ENCODE peak calls at places on chromosomes 7 and 10, in six cellular contexts. R is adrenal gland, A is lower lobe of right lung, B is cardiac fibroblast, S is brain microvascular endothelial cell, G is neural progenitor cell. P is an unnamed sample.
A peak's percentile ranks its signal among the peaks of the same experiment; 100 is the strongest.

GRCh38 chr10:46096426-46096825 is 50.4 kb upstream of the MSMB start:
- DNase-seq in S (peak; percentile 44), R (no peak), G (no peak), A (no peak), B (peak; percentile 28), P (no peak)

GRCh38 chr7:30238721-30239441 is 45.5 kb upstream of the ZNRF2 start:
- DNase-seq in G (no peak), S (no peak), B (peak; percentile 55), R (peak; percentile 79), A (peak; percentile 73), P (peak; percentile 45)

GRCh38 chr7:30321992-30322637 is 37.7 kb downstream of the ZNRF2 start:
- DNase-seq in G (no peak), S (no peak), B (peak; percentile 53), A (no peak), R (no peak), P (no peak)

GRCh38 chr10:11265486-11265885 is 247.8 kb downstream of the CELF2 start:
- DNase-seq in S (no peak), A (no peak), B (no peak), R (no peak), G (no peak), P (no peak)

GRCh38 chr7:101870361-101871062 is 53.1 kb downstream of the CUX1 start:
- DNase-seq in B (no peak), G (peak; percentile 39), R (no peak), A (no peak), S (no peak), P (no peak)

GRCh38 chr7:30869794-30870491 is 41.7 kb upstream of the AQP1 start:
- DNase-seq in B (no peak), A (no peak), R (no peak), S (no peak), G (no peak), P (no peak)

GRCh38 chr10:125294109-125294508 is 133.7 kb upstream of the CTBP2 start:
- DNase-seq in B (no peak), A (no peak), G (no peak), S (no peak), R (no peak), P (no peak)

GRCh38 chr7:727104-727805 is at the start of gene PRKAR1B:
- DNase-seq in A (peak; percentile 50), R (no peak), G (peak; percentile 68), S (no peak), B (no peak), P (no peak)

GRCh38 chr10:15744217-15744865 is 24.6 kb upstream of the ITGA8 start:
- DNase-seq in A (no peak), S (peak; percentile 66), B (peak; percentile 75), G (peak; percentile 85), R (peak; percentile 64), P (no peak)

DNA sequence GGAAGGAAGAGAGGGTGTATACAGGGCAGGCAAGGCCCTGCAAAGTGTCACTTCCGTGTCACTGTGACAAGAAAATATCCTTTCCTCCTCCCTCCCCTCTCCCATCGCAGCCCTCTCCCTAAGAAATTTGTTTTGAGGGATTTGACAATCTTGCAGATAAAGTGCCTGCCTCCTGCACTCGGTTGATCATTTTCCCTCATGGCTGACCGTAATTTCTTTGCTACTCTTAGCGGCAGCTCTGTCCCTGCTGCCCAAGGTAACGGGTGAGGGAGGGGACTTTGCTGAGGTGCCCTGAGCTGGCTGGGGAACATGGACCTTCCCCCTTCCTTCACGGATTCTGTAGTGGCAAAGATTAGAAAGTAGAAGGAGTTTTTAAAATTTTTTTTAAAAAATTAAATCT is 179.1 kb downstream of the TCF7L2 start:
- DNase-seq in B (no peak), A (no peak), R (no peak), G (peak; percentile 38), S (no peak), P (no peak)
- H3K4me3 ChIP-seq in B (peak overlapping the region; percentile 4), A (no peak overlapping the region), R (no peak overlapping the region), G (peak overlapping the region; percentile 48), S (no peak overlapping the region), P (no peak overlapping the region)

DNA sequence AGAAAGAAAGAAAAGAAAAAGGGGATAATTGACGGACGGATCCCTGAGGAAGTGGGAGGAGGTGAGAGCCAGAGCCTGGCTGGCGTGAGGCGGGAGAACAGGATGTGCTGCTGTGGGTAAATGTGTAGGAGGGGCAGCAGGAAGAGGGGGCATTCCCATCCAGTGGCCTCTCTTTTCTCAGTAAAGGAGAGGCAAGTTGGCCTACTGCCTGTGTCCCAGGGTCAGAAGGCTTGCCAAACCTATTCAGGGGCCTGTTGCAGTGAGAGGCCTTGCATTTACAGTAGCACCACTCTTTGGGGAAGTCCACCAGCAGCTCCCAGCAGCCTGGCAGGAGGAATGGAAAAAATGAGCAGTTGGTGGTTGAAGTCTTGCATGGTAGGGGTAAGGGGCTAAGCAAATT is 26.6 kb upstream of the ASCC1 start:
- DNase-seq in S (no peak), R (peak; percentile 80), B (peak; percentile 82), A (peak; percentile 69), G (no peak), P (peak; percentile 70)
- H3K4me3 ChIP-seq in S (no peak overlapping the region), R (no peak overlapping the region), B (no peak overlapping the region), A (no peak overlapping the region), G (no peak overlapping the region), P (no peak overlapping the region)

GRCh38 chr7:143183024-143183423 is at the start of gene TAS2R39:
- DNase-seq in S (no peak), A (no peak), G (no peak), R (no peak), B (no peak), P (no peak)
- H3K4me3 ChIP-seq in S (no peak within 1 kb of the TSS), A (no peak within 1 kb of the TSS), G (no peak within 1 kb of the TSS), R (no peak within 1 kb of the TSS), B (no peak within 1 kb of the TSS), P (no peak within 1 kb of the TSS)

GRCh38 chr7:78953726-78954363 is 499.6 kb downstream of the MAGI2 start:
- DNase-seq in B (no peak), G (no peak), S (no peak), R (no peak), A (no peak), P (no peak)
- H3K4me3 ChIP-seq in B (no peak overlapping the region), G (no peak overlapping the region), S (no peak overlapping the region), R (no peak overlapping the region), A (no peak overlapping the region), P (no peak overlapping the region)

GRCh38 chr10:4765428-4765827 is 60.6 kb upstream of the AKR1E2 start:
- DNase-seq in R (no peak), G (no peak), S (no peak), B (peak; percentile 62), A (no peak), P (no peak)

GRCh38 chr10:4767033-4767814 is 58.8 kb upstream of the AKR1E2 start:
- DNase-seq in R (no peak), B (peak; percentile 81), G (peak; percentile 42), A (no peak), S (peak; percentile 45), P (no peak)

GRCh38 chr10:4763960-4764428 is 62.0 kb upstream of the AKR1E2 start:
- DNase-seq in S (no peak), B (peak; percentile 87), R (no peak), A (no peak), G (no peak), P (peak; percentile 60)

GRCh38 chr10:4766449-4766848 is 59.6 kb upstream of the AKR1E2 start:
- DNase-seq in A (no peak), S (no peak), R (no peak), G (no peak), B (peak; percentile 58), P (no peak)

DNA sequence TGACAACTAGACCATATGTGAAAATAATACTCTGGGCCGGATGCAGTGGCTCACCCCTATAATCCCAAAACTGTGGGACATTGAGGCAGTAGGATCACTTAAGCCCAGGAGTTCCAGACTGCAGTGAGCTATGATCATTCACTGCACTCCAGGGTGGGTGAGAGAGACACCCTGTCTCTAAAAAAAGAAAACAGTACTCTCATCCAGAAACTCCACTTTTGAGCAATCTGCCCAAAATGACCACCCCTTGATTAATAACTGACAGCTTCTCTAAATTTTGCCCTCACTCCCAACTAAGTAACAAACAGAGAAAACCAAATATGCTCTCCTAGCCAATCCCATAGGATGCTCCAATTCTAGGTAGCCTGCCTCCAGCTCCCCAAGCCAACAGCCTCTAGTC is 62.5 kb upstream of the AKR1E2 start:
- DNase-seq in B (no peak), R (no peak), A (no peak), G (no peak), S (no peak), P (no peak)
- H3K4me3 ChIP-seq in B (peak overlapping the region; percentile 9), R (no peak overlapping the region), A (no peak overlapping the region), G (no peak overlapping the region), S (no peak overlapping the region), P (peak overlapping the region; percentile 5)

GRCh38 chr10:103153765-103154197 is 39.3 kb downstream of the NT5C2 start:
- DNase-seq in S (no peak), G (peak; percentile 10), B (peak; percentile 72), A (no peak), R (no peak), P (no peak)
- H3K4me3 ChIP-seq in S (no peak overlapping the region), G (peak overlapping the region; percentile 34), B (peak overlapping the region; percentile 29), A (peak overlapping the region; percentile 31), R (no peak overlapping the region), P (peak overlapping the region; percentile 9)

DNA sequence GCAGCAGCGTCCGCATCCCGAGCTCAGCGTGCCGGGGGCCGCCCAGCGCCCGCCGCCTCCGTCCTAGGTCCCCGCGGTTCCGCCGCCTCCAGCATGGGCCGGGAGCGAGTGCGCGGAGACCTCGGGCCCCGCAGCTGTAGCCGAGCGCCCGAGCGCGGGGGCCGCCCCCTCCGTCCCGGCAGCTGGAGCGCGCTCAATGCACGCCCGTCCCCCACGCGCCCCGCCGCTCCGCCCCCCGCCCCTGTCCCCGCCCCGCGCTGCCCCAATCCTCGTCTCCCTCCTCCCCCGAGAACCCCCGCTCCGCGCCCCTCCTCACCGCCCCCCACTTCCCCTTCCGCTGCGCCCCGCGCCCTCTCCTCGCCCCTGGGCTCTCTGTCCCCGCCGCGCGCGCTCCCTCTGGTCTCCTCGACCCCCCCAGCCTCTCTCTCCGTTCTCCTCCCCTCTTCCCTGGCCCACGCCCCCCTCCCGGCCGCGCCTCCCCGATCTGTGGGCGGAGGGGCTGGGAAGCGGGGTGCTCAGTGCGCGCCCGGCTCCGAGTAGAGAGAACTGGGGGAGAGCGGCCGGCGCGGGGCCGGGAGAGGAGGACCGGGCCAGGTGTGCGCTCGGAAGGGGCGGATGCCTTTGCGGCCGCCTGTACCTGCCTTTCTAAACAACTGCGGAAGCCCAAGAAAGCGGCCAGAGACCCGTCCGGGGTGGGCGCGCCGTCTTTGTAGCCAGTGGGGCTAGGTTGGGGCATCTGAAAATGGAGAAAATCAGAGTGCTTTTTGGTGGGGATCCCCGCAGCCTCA is at the start of gene VIPR2:
- DNase-seq in G (peak; percentile 57), B (no peak), A (no peak), R (no peak), S (no peak), P (no peak)
- H3K4me3 ChIP-seq in G (peak within 1 kb of the TSS; percentile 81), B (no peak within 1 kb of the TSS), A (peak within 1 kb of the TSS; percentile 50), R (no peak within 1 kb of the TSS), S (no peak within 1 kb of the TSS), P (peak within 1 kb of the TSS; percentile 3)

DNA sequence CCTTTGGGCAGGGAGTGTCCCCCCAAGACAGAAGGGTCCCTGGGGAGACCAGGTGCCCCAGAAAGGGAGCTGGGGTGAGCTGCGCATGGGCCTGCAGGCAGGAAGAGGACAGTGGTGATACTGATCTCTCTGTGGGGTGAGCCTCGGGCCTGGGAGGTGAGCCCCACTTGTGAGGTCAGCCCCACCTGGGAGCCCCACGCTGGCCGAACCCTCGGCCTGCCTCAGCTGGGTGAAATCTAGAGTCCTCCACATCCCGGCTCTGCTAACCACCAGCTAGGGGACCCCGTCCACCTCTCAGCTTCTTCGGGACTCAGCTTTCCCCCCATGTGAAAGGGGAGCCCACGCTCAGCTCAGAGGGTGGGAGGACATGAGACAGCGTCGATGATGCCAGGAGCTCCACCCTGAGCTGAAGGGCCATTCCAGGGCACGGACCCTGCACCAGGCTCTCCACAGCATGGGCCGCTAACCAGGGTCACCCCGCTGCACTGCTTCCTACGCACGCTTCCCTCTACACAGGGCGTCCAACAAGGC is 48.8 kb downstream of the CAMK2B start:
- DNase-seq in B (no peak), S (no peak), G (no peak), A (peak; percentile 28), R (no peak), P (no peak)
- H3K4me3 ChIP-seq in B (no peak overlapping the region), S (no peak overlapping the region), G (peak overlapping the region; percentile 44), A (no peak overlapping the region), R (no peak overlapping the region), P (no peak overlapping the region)

P was measured in skeletal muscle cell.